ENCODE peak calls at places on chromosomes 5 and 9, in ten cellular contexts. K is epithelial cell of esophagus; J is RPMI7951; I is activated CD4-positive, alpha-beta T cell treated with anti-CD3 and anti-CD28 coated beads, Interleukin-2, amount 10 ng/mL, durations not matched to agents 7 days and 5 days; A is iris pigment epithelial cell; O is NT2/D1; Z is MCF 10A; D is heart right ventricle; E is AG08395; M is AG09309. W is an unnamed sample.

GRCh38 chr9:98887918-98888510 is 55.7 kb upstream of the COL15A1 start:
- DNase-seq in K (peak; percentile 35), D (no peak), J (peak; percentile 75), O (no peak), M (no peak), A (peak; percentile 44), E (no peak), Z (peak; percentile 27), I (no peak), W (no peak)

GRCh38 chr5:154757647-154758406 is 2.6 kb downstream of the LARP1 start:
- DNase-seq in M (no peak), O (no peak), A (peak; percentile 40), I (peak; percentile 15), Z (peak; percentile 81), D (no peak), J (no peak), K (peak; percentile 86), E (no peak), W (peak; percentile 43)

GRCh38 chr9:130780865-130781504 is 54.1 kb upstream of the ABL1 start:
- DNase-seq in A (peak; percentile 97), J (peak; percentile 92), E (peak; percentile 89), I (no peak), K (peak; percentile 36), O (no peak), M (peak; percentile 97), Z (peak; percentile 96), D (no peak), W (no peak)

GRCh38 chr9:18228101-18228500 is 245.9 kb upstream of the ADAMTSL1 start:
- DNase-seq in J (no peak), K (no peak), D (no peak), M (no peak), O (no peak), Z (no peak), A (no peak), I (no peak), E (no peak), W (no peak)

GRCh38 chr5:105195765-105196164 is 1633.2 kb upstream of the NUDT12 start:
- DNase-seq in E (no peak), I (no peak), O (no peak), K (no peak), J (no peak), A (no peak), D (no peak), Z (no peak), M (no peak), W (no peak)

GRCh38 chr9:98333703-98334582 is 78.5 kb upstream of the TBC1D2 start:
- DNase-seq in J (peak; percentile 91), A (peak; percentile 82), Z (peak; percentile 90), I (no peak), K (peak; percentile 84), M (no peak), D (no peak), O (no peak), E (peak; percentile 90), W (no peak)

GRCh38 chr5:61277190-61277589 is 54.9 kb upstream of the ZSWIM6 start:
- DNase-seq in D (no peak), E (peak; percentile 28), O (no peak), J (peak; percentile 70), I (peak; percentile 23), M (no peak), K (no peak), A (peak; percentile 47), Z (peak; percentile 34), W (no peak)

GRCh38 chr9:109811876-109812275 is 31.9 kb downstream of the PALM2AKAP2 start:
- DNase-seq in I (no peak), O (no peak), A (no peak), J (no peak), M (no peak), Z (no peak), K (no peak), E (no peak), D (no peak), W (no peak)

GRCh38 chr9:129237195-129237611 is 59.1 kb upstream of the IER5L start:
- DNase-seq in Z (peak; percentile 57), M (peak; percentile 8), D (no peak), I (peak; percentile 36), J (peak; percentile 52), E (peak; percentile 53), O (no peak), K (peak; percentile 59), A (peak; percentile 68), W (peak; percentile 44)

GRCh38 chr9:91845839-91846238 is 104.2 kb downstream of the ROR2 start:
- DNase-seq in D (no peak), O (no peak), A (no peak), I (no peak), J (no peak), E (no peak), Z (no peak), M (no peak), K (no peak), W (no peak)

GRCh38 chr9:16627967-16628366 is 242.5 kb downstream of the BNC2 start:
- DNase-seq in I (no peak), J (peak; percentile 98), K (no peak), M (peak; percentile 94), Z (peak; percentile 22), D (no peak), A (peak; percentile 97), E (peak; percentile 92), O (no peak), W (no peak)

GRCh38 chr9:97985058-97985861 is 2.1 kb downstream of the ANP32B start:
- DNase-seq in O (no peak), K (peak; percentile 38), E (no peak), A (no peak), Z (peak; percentile 50), J (peak; percentile 24), D (peak; percentile 19), M (no peak), I (peak; percentile 45), W (peak; percentile 47)

GRCh38 chr5:35869705-35870277 is 13.1 kb downstream of the IL7R start:
- DNase-seq in O (no peak), E (no peak), Z (no peak), A (no peak), M (no peak), K (no peak), I (no peak), J (no peak), D (no peak), W (no peak)

GRCh38 chr5:170749911-170750431 is 33.6 kb upstream of the GABRP start:
- DNase-seq in I (no peak), O (no peak), J (no peak), Z (peak; percentile 44), D (no peak), K (peak; percentile 52), A (no peak), E (no peak), M (no peak), W (no peak)

GRCh38 chr5:16464664-16465543 is 696 bp downstream of the ZNF622 start:
- DNase-seq in J (peak; percentile 9), I (no peak), O (no peak), E (no peak), D (no peak), K (no peak), A (peak; percentile 38), M (no peak), Z (no peak), W (no peak)

GRCh38 chr5:67996596-67996995 is 219.0 kb upstream of the PIK3R1 start:
- DNase-seq in I (no peak), A (no peak), K (no peak), O (no peak), D (no peak), M (no peak), J (peak; percentile 70), E (no peak), Z (no peak), W (no peak)

GRCh38 chr5:68529581-68529980 is 314.0 kb downstream of the PIK3R1 start:
- DNase-seq in A (peak; percentile 38), O (no peak), K (no peak), E (peak; percentile 74), D (no peak), Z (no peak), I (no peak), J (peak; percentile 59), M (no peak), W (no peak)

GRCh38 chr9:124285903-124286291 is 28.1 kb downstream of the NEK6 start:
- DNase-seq in K (no peak), J (peak; percentile 95), Z (no peak), M (peak; percentile 92), E (peak; percentile 91), I (peak; percentile 46), D (no peak), A (peak; percentile 99), O (no peak), W (no peak)

GRCh38 chr5:136768457-136768856 is 403.1 kb upstream of the TRPC7 start:
- DNase-seq in E (no peak), J (no peak), A (no peak), D (no peak), Z (no peak), K (no peak), O (no peak), M (no peak), I (no peak), W (no peak)

GRCh38 chr5:112475747-112476435 is 56.8 kb upstream of the EPB41L4A start:
- DNase-seq in I (no peak), K (peak; percentile 63), D (no peak), E (no peak), Z (no peak), M (no peak), A (peak; percentile 5), O (no peak), J (peak; percentile 21), W (no peak)

W was measured in activated naive CD4-positive, alpha-beta T cell treated with anti-CD3 and anti-CD28 coated beads, Interleukin-2, amount 50 U/mL, for 72 hours.